ENCODE peak calls at places on chromosomes 7 and 10, in six cellular contexts. One of them, this sample, is unnamed.

GRCh38 chr10:86073199-86073977 is 293.2 kb downstream of the GRID1 start:
- DNase-seq in COR-L47: no peak
- DNase-seq in mammary epithelial cell: no peak
- DNase-seq in effector memory CD4-positive, alpha-beta T cell: no peak
- DNase-seq in CD4-positive, CD25-positive, alpha-beta regulatory T cell: no peak
- DNase-seq in foreskin fibroblast: no peak
- DNase-seq in this sample: no peak

GRCh38 chr10:11003739-11004515 is 13.7 kb upstream of the CELF2 start:
- DNase-seq in foreskin fibroblast: peak; percentile 68
- DNase-seq in COR-L47: no peak
- DNase-seq in CD4-positive, CD25-positive, alpha-beta regulatory T cell: no peak
- DNase-seq in effector memory CD4-positive, alpha-beta T cell: no peak
- DNase-seq in mammary epithelial cell: no peak
- DNase-seq in this sample: no peak

GRCh38 chr7:68724965-68725364 is 873.3 kb upstream of the AUTS2 start:
- DNase-seq in COR-L47: no peak
- DNase-seq in mammary epithelial cell: no peak
- DNase-seq in foreskin fibroblast: no peak
- DNase-seq in effector memory CD4-positive, alpha-beta T cell: no peak
- DNase-seq in CD4-positive, CD25-positive, alpha-beta regulatory T cell: no peak
- DNase-seq in this sample: no peak

GRCh38 chr7:156151082-156151481 is 338.8 kb upstream of the SHH start:
- DNase-seq in mammary epithelial cell: no peak
- DNase-seq in CD4-positive, CD25-positive, alpha-beta regulatory T cell: no peak
- DNase-seq in COR-L47: peak; percentile 6
- DNase-seq in foreskin fibroblast: no peak
- DNase-seq in effector memory CD4-positive, alpha-beta T cell: no peak
- DNase-seq in this sample: no peak

GRCh38 chr7:83484266-83484665 is 164.7 kb downstream of the SEMA3E start:
- DNase-seq in COR-L47: no peak
- DNase-seq in effector memory CD4-positive, alpha-beta T cell: no peak
- DNase-seq in foreskin fibroblast: no peak
- DNase-seq in CD4-positive, CD25-positive, alpha-beta regulatory T cell: no peak
- DNase-seq in mammary epithelial cell: peak; percentile 73
- DNase-seq in this sample: no peak

GRCh38 chr10:43610636-43611035 is 4.4 kb downstream of the ZNF485 start:
- DNase-seq in effector memory CD4-positive, alpha-beta T cell: no peak
- DNase-seq in COR-L47: no peak
- DNase-seq in mammary epithelial cell: peak; percentile 56
- DNase-seq in CD4-positive, CD25-positive, alpha-beta regulatory T cell: no peak
- DNase-seq in foreskin fibroblast: peak; percentile 27
- DNase-seq in this sample: no peak

GRCh38 chr10:126977216-126977615 is 72.0 kb downstream of the DOCK1 start:
- DNase-seq in mammary epithelial cell: no peak
- DNase-seq in foreskin fibroblast: no peak
- DNase-seq in COR-L47: no peak
- DNase-seq in effector memory CD4-positive, alpha-beta T cell: no peak
- DNase-seq in CD4-positive, CD25-positive, alpha-beta regulatory T cell: no peak
- DNase-seq in this sample: no peak

GRCh38 chr10:86792768-86793167 is 36.3 kb downstream of the BMPR1A start:
- DNase-seq in foreskin fibroblast: no peak
- DNase-seq in mammary epithelial cell: no peak
- DNase-seq in effector memory CD4-positive, alpha-beta T cell: no peak
- DNase-seq in COR-L47: no peak
- DNase-seq in CD4-positive, CD25-positive, alpha-beta regulatory T cell: no peak
- DNase-seq in this sample: no peak

GRCh38 chr7:130641497-130641896 is 27.1 kb downstream of the COPG2 start:
- DNase-seq in mammary epithelial cell: no peak
- DNase-seq in CD4-positive, CD25-positive, alpha-beta regulatory T cell: no peak
- DNase-seq in COR-L47: no peak
- DNase-seq in foreskin fibroblast: no peak
- DNase-seq in effector memory CD4-positive, alpha-beta T cell: no peak
- DNase-seq in this sample: no peak

GRCh38 chr7:50660040-50660829 is 95.0 kb upstream of the DDC start:
- DNase-seq in COR-L47: no peak
- DNase-seq in mammary epithelial cell: no peak
- DNase-seq in effector memory CD4-positive, alpha-beta T cell: peak; percentile 22
- DNase-seq in foreskin fibroblast: no peak
- DNase-seq in CD4-positive, CD25-positive, alpha-beta regulatory T cell: peak; percentile 69
- DNase-seq in this sample: no peak

GRCh38 chr10:47101807-47102206 is 190.6 kb downstream of the PTPN20 start:
- DNase-seq in mammary epithelial cell: no peak
- DNase-seq in CD4-positive, CD25-positive, alpha-beta regulatory T cell: no peak
- DNase-seq in COR-L47: no peak
- DNase-seq in effector memory CD4-positive, alpha-beta T cell: no peak
- DNase-seq in foreskin fibroblast: no peak
- DNase-seq in this sample: no peak

GRCh38 chr7:111137296-111138195 is 46.6 kb downstream of the LRRN3 start:
- DNase-seq in foreskin fibroblast: peak; percentile 56
- DNase-seq in mammary epithelial cell: peak; percentile 66
- DNase-seq in effector memory CD4-positive, alpha-beta T cell: no peak
- DNase-seq in COR-L47: no peak
- DNase-seq in CD4-positive, CD25-positive, alpha-beta regulatory T cell: no peak
- DNase-seq in this sample: no peak

This sample was measured in NCI-H146.